ENCODE peak calls at places on chromosomes 7 and 10, in nine cellular contexts. O is H1, J is ovary, A is body of pancreas, U is upper lobe of left lung, E is transverse colon, B is endothelial cell of umbilical vein, N is uterus, I is Peyer's patch. R is an unnamed sample.
A peak's percentile ranks its signal among the peaks of the same experiment; 100 is the strongest.

GRCh38 chr10:122490268-122490667 is 28.9 kb downstream of the HTRA1 start:
- DNase-seq in B (no peak), U (no peak), A (no peak), I (no peak), J (no peak), O (no peak), N (no peak), E (no peak), R (no peak)

GRCh38 chr10:76456190-76456589 is 1024.8 kb downstream of the LRMDA start:
- DNase-seq in I (no peak), A (peak; percentile 27), B (no peak), O (no peak), N (peak; percentile 64), J (peak; percentile 24), E (no peak), U (no peak), R (no peak)

GRCh38 chr7:100023526-100023925 is 8.1 kb downstream of the ZKSCAN1 start:
- DNase-seq in A (no peak), J (no peak), O (no peak), U (no peak), I (no peak), N (no peak), B (no peak), E (no peak), R (no peak)

GRCh38 chr7:118573065-118573464 is 348.6 kb downstream of the ANKRD7 start:
- DNase-seq in A (peak; percentile 6), U (no peak), E (no peak), B (no peak), I (no peak), O (no peak), J (no peak), N (no peak), R (no peak)

GRCh38 chr7:138738114-138738513 is 37.0 kb upstream of the SVOPL start:
- DNase-seq in U (no peak), E (no peak), A (no peak), O (no peak), J (no peak), N (no peak), I (no peak), B (no peak), R (no peak)

GRCh38 chr7:106223156-106223555 is 61.6 kb downstream of the NAMPT start:
- DNase-seq in E (no peak), B (no peak), I (no peak), N (no peak), J (no peak), A (no peak), O (no peak), U (no peak), R (no peak)

GRCh38 chr10:35451103-35452016 is 115.1 kb downstream of the CCNY start:
- DNase-seq in N (no peak), I (no peak), E (no peak), J (no peak), O (no peak), B (no peak), U (no peak), A (no peak), R (no peak)

GRCh38 chr7:94039368-94040065 is 35.4 kb upstream of the BET1 start:
- DNase-seq in J (no peak), I (no peak), E (no peak), U (no peak), O (no peak), A (no peak), B (no peak), N (no peak), R (no peak)

GRCh38 chr10:94496010-94496409 is 49.6 kb upstream of the HELLS start:
- DNase-seq in N (no peak), E (no peak), A (no peak), O (no peak), U (no peak), I (no peak), B (peak; percentile 10), J (no peak), R (no peak)

GRCh38 chr10:77392851-77393250 is 244.8 kb downstream of the KCNMA1 start:
- DNase-seq in U (peak; percentile 65), J (no peak), O (no peak), A (no peak), E (no peak), I (no peak), B (peak; percentile 93), N (peak; percentile 42), R (peak; percentile 48)

GRCh38 chr10:119466655-119467054 is 75.9 kb downstream of the RGS10 start:
- DNase-seq in I (peak; percentile 28), E (no peak), U (no peak), B (no peak), O (no peak), N (no peak), J (no peak), A (no peak), R (no peak)

GRCh38 chr7:140475747-140476333 is 3.5 kb downstream of the MKRN1 start:
- DNase-seq in J (peak; percentile 38), B (peak; percentile 60), I (peak; percentile 51), U (peak; percentile 32), E (peak; percentile 62), A (peak; percentile 64), O (no peak), N (peak; percentile 40), R (no peak)

GRCh38 chr10:44046605-44047004 is 338.3 kb downstream of the CXCL12 start:
- DNase-seq in N (no peak), A (peak; percentile 66), O (no peak), B (peak; percentile 29), E (no peak), J (no peak), I (no peak), U (no peak), R (no peak)

DNA sequence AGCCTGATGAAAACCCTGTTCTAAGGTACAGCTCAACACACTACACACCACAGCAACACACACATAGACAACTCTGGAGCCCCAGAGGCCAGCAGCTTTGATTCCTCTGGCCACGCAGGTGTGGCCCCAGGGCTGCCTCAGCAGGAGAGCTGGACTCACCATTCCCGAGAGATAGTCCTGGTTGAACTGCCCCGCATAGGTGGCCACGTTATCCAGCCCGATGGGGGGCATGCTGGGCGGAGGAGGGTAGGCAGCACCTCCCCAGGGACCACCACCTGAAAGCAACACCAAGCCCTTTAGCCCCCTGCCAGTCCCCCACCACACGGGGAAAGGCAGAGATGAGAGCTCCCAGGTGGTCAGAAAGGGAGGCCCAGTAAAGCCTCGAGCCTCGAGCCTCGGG is 34.7 kb downstream of the ANXA11 start:
- DNase-seq in B (no peak), E (no peak), J (no peak), U (no peak), I (no peak), O (no peak), N (no peak), A (no peak), R (no peak)
- H3K4me1 ChIP-seq in B (peaks cover 9% of the 10 kb centered on the region), E (peaks cover 54% of the 10 kb centered on the region), J (no peaks in the 10 kb centered on the region), U (peaks cover 36% of the 10 kb centered on the region), I (peaks cover 18% of the 10 kb centered on the region), O (peaks cover 16% of the 10 kb centered on the region), N (peaks cover 5% of the 10 kb centered on the region), A (no peaks in the 10 kb centered on the region), R (no peaks in the 10 kb centered on the region)

GRCh38 chr10:5940807-5941218 is 36.5 kb downstream of the IL15RA start:
- DNase-seq in J (no peak), A (no peak), I (no peak), B (no peak), O (no peak), U (no peak), E (no peak), N (peak; percentile 50), R (no peak)
- TF ChIP-seq POLR2A in J (no peak), A (no peak), I (no peak), B (no peak), O (no peak), U (no peak), E (no peak), N (no peak), R (no peak)

GRCh38 chr10:28906934-28907333 is 229.6 kb downstream of the BAMBI start:
- DNase-seq in I (no peak), U (no peak), N (no peak), O (no peak), A (no peak), B (peak; percentile 71), J (no peak), E (no peak), R (no peak)
- H3K27ac ChIP-seq in I (no peak overlapping the region), U (no peak overlapping the region), N (no peak overlapping the region), O (no peak overlapping the region), A (no peak overlapping the region), B (peak overlapping the region; percentile 44), J (no peak overlapping the region), E (no peak overlapping the region), R (no peak overlapping the region)

GRCh38 chr7:88224596-88225275 is 4.9 kb upstream of the SRI start:
- DNase-seq in I (no peak), J (no peak), U (no peak), B (no peak), E (no peak), O (no peak), N (no peak), A (no peak), R (no peak)
- H3K4me1 ChIP-seq in I (peaks cover 7% of the 10 kb centered on the region), J (no peaks in the 10 kb centered on the region), U (peaks cover 7% of the 10 kb centered on the region), B (peaks cover 11% of the 10 kb centered on the region), E (no peaks in the 10 kb centered on the region), O (no peaks in the 10 kb centered on the region), N (no peaks in the 10 kb centered on the region), A (peaks cover 43% of the 10 kb centered on the region), R (no peaks in the 10 kb centered on the region)

DNA sequence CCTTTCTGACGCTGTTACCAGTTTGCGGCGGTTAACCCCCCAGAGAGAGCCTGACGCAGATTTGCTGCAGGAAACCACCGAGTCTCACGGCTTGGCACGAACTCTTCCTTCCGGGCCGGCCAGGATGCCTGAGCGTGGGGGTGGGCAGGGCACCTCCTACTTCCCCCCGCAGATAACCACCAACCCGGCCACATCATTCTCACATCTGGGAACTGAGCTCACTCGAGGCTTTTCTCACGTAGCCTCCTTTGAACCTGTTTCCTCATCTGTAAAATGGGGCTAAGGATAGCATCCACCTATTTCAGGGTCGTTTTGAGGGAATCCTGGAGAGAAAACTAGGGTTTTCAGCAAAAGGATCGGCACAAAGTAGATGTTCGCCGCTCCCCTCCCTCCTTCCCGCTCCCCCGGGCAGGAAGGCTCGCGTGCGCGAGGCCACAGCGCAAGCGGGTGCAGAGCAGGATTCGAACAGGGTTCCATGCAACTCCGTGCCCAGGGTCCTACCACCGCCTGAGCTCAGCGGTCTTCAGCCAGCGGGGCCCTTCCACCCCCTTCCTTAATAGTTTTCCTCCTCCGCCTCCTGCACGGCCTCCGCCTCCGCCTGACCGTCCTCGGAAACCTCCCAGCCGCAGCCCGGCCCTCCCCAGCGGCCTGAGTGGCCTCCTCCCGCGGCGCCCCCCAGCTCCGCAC is 23.7 kb downstream of the DDIT4 start:
- DNase-seq in J (peak; percentile 87), I (peak; percentile 95), N (peak; percentile 87), O (no peak), A (peak; percentile 71), B (peak; percentile 85), U (peak; percentile 92), E (peak; percentile 91), R (peak; percentile 81)
- TF ChIP-seq POLR2A in J (peak; percentile 41), I (peak; percentile 17), N (peak; percentile 33), O (no peak), A (peak; percentile 54), B (no peak), U (no peak), E (no peak), R (peak; percentile 26)

R was measured in breast epithelium.